ENCODE peak calls at places on chromosomes 7 and 10, in six cellular contexts. Y is neural progenitor cell, M is H9, H is IMR-90, T is HepG2, L is OCI-LY7. K is an unnamed sample.

GRCh38 chr7:136953386-136953785 is 84.9 kb downstream of the CHRM2 start:
- DNase-seq in L (no peak), T (no peak), M (no peak), H (peak), Y (no peak), K (no peak)

GRCh38 chr10:34078798-34079470 is 736.2 kb downstream of the PARD3 start:
- DNase-seq in T (no peak), H (no peak), Y (no peak), L (no peak), M (no peak), K (no peak)

GRCh38 chr7:123410273-123410928 is 124.0 kb downstream of the IQUB start:
- DNase-seq in L (no peak), Y (no peak), T (no peak), H (no peak), M (no peak), K (no peak)

GRCh38 chr10:86340176-86340990 is 26.2 kb downstream of the GRID1 start:
- DNase-seq in M (no peak), Y (no peak), T (no peak), L (no peak), H (no peak), K (no peak)

GRCh38 chr7:80721880-80722595 is 83.6 kb downstream of the CD36 start:
- DNase-seq in M (no peak), H (peak), L (no peak), T (no peak), Y (peak), K (peak)

GRCh38 chr7:99001482-99002145 is 123.3 kb downstream of the TRRAP start:
- DNase-seq in T (no peak), H (no peak), M (no peak), Y (no peak), L (no peak), K (no peak)

GRCh38 chr10:59004392-59004791 is 172.1 kb upstream of the PHYHIPL start:
- DNase-seq in M (no peak), T (no peak), H (no peak), Y (no peak), L (no peak), K (no peak)

GRCh38 chr7:33388332-33388731 is 259.0 kb downstream of the BBS9 start:
- DNase-seq in M (no peak), T (no peak), Y (no peak), L (no peak), H (peak), K (no peak)

GRCh38 chr10:100969175-100970075 is at the start of gene SEMA4G:
- DNase-seq in M (peak), H (peak), T (peak), Y (peak), L (peak), K (peak)

GRCh38 chr10:86347856-86348255 is 18.7 kb downstream of the GRID1 start:
- DNase-seq in M (no peak), T (no peak), H (no peak), L (no peak), Y (no peak), K (no peak)

GRCh38 chr10:452512-453504 is 236.7 kb downstream of the DIP2C start:
- DNase-seq in M (no peak), Y (no peak), H (no peak), T (no peak), L (no peak), K (no peak)

GRCh38 chr7:141480953-141481352 is 70.3 kb upstream of the AGK start:
- DNase-seq in L (no peak), H (no peak), T (no peak), Y (no peak), M (no peak), K (no peak)

GRCh38 chr10:89591796-89592271 is 53.2 kb downstream of the PANK1 start:
- DNase-seq in M (no peak), T (no peak), L (no peak), H (peak), Y (no peak), K (no peak)

GRCh38 chr7:2190531-2190930 is 42.2 kb downstream of the MAD1L1 start:
- DNase-seq in H (peak), T (no peak), Y (no peak), M (peak), L (no peak), K (no peak)

GRCh38 chr10:89563861-89564478 is 28.6 kb upstream of the SLC16A12 start:
- DNase-seq in T (peak), L (peak), H (peak), Y (peak), M (no peak), K (peak)

GRCh38 chr10:24432478-24433416 is 223.8 kb downstream of the KIAA1217 start:
- DNase-seq in L (no peak), T (peak), M (no peak), H (peak), Y (no peak), K (peak)

GRCh38 chr10:13193637-13194036 is 32.3 kb downstream of the MCM10 start:
- DNase-seq in L (no peak), Y (no peak), H (no peak), T (no peak), M (no peak), K (no peak)

GRCh38 chr10:87868277-87868676 is 4.9 kb downstream of the PTEN start:
- DNase-seq in L (no peak), T (no peak), Y (no peak), M (no peak), H (no peak), K (no peak)

GRCh38 chr7:98189559-98189958 is 21.7 kb upstream of the BHLHA15 start:
- DNase-seq in L (no peak), T (no peak), Y (no peak), H (no peak), M (no peak), K (no peak)

GRCh38 chr10:86670876-86671275 is 2.6 kb downstream of the LDB3 start:
- DNase-seq in M (no peak), L (no peak), T (no peak), H (no peak), Y (no peak), K (no peak)

GRCh38 chr7:151925446-151926335 is 30.6 kb upstream of the GALNTL5 start:
- DNase-seq in L (no peak), M (no peak), Y (no peak), H (no peak), T (no peak), K (no peak)

GRCh38 chr10:94902570-94902969 is 35.9 kb upstream of the CYP2C9 start:
- DNase-seq in L (no peak), T (peak), M (no peak), H (no peak), Y (no peak), K (no peak)

GRCh38 chr7:74203157-74203556 is 6.6 kb upstream of the LAT2 start:
- DNase-seq in H (peak), Y (peak), M (peak), T (peak), L (no peak), K (peak)

GRCh38 chr7:55486991-55487390 is 85.3 kb downstream of the VOPP1 start:
- DNase-seq in T (no peak), H (no peak), L (no peak), Y (no peak), M (no peak), K (no peak)

GRCh38 chr7:80900583-80901576 is 18.0 kb downstream of the SEMA3C start:
- DNase-seq in Y (no peak), M (no peak), L (no peak), T (no peak), H (peak), K (no peak)

GRCh38 chr7:76296743-76297740 is 5.4 kb upstream of the HSPB1 start:
- DNase-seq in H (peak), T (peak), Y (no peak), M (no peak), L (no peak), K (no peak)

GRCh38 chr7:132495931-132496330 is 80.3 kb downstream of the PLXNA4 start:
- DNase-seq in Y (no peak), L (no peak), H (no peak), T (no peak), M (no peak), K (no peak)

GRCh38 chr10:77346031-77346430 is 291.6 kb downstream of the KCNMA1 start:
- DNase-seq in T (no peak), L (no peak), Y (no peak), H (no peak), M (no peak), K (no peak)

GRCh38 chr10:11242443-11243386 is 225.0 kb downstream of the CELF2 start:
- DNase-seq in H (peak), L (peak), Y (no peak), T (no peak), M (no peak), K (no peak)

GRCh38 chr10:11018426-11018818 is 750 bp downstream of the CELF2 start:
- DNase-seq in L (no peak), M (peak), H (no peak), Y (peak), T (no peak), K (peak)

GRCh38 chr7:134307320-134307719 is 9.4 kb downstream of the SLC35B4 start:
- DNase-seq in T (no peak), H (no peak), L (no peak), Y (no peak), M (no peak), K (no peak)

GRCh38 chr7:26646666-26647065 is 217.7 kb downstream of the SKAP2 start:
- DNase-seq in T (no peak), H (peak), M (no peak), L (no peak), Y (no peak), K (no peak)

GRCh38 chr7:32921896-32922295 is 30.3 kb upstream of the KBTBD2 start:
- DNase-seq in T (no peak), M (no peak), H (peak), L (no peak), Y (no peak), K (no peak)

GRCh38 chr7:123647106-123647730 is 8.4 kb upstream of the LMOD2 start:
- DNase-seq in M (no peak), H (no peak), L (no peak), T (no peak), Y (no peak), K (no peak)

DNA sequence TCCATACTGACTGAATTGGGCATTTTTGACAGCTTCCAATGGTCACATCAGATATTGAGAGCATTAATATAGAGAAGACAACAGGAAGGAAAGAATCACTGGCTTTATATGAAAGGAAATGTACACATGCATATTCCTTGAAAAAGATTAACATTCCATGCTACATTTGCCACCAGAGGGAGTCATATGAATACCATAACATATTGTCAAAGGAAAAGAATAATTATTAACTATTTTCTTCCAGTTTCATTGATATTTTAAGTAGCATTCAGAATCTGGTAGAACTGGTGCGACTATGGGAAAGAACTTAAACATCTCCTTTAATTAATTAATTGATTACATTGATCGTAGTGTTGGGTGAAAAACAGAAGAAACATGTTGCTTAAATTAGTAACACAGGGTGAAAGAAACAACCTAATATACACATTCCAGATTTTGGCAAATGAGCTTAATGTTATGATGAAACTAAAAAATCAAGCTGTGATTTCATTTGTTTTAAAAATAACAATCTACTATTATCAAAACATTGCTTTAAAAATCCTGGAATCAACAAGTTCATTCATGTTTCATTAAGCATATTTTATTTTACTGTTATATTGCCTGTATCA is 71.5 kb downstream of the GPR85 start:
- DNase-seq in H (peak), T (peak), M (no peak), Y (no peak), L (peak), K (peak)
- H2AFZ ChIP-seq in H (no peak), T (no peak), M (no peak), Y (no peak), L (no peak), K (no peak)

GRCh38 chr7:114919587-114919986 is 2.3 kb upstream of the MDFIC start:
- DNase-seq in H (no peak), T (no peak), L (no peak), Y (no peak), M (no peak), K (no peak)
- TF ChIP-seq CTCF in H (no peak), T (no peak), L (no peak), Y (no peak), M (no peak), K (no peak)

DNA sequence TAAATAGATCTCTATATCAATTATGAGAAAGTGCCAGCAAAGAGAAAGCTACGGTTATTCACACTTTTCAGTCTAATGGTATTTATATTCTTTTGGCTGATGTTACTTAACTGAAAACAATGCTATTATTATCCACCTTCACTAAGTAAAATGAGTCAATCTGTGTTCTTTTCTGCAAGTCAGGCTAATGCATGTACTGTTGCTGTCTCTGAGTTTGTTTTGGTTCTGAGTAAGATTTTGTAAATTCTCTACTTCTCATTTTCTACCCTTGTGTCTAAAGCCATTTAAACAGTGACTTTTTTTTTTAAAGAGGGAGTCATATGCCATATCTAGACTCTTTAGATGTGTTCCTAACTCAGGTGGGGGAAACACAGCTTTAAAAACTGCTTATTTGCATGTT is 7.5 kb downstream of the VWC2 start:
- DNase-seq in L (no peak), Y (no peak), H (no peak), T (no peak), M (no peak), K (no peak)
- H2AFZ ChIP-seq in L (peak), Y (no peak), H (no peak), T (no peak), M (no peak), K (no peak)

GRCh38 chr7:85014936-85015335 is 171.9 kb downstream of the SEMA3D start:
- DNase-seq in Y (peak), H (no peak), L (no peak), T (peak), M (no peak), K (peak)
- TF ChIP-seq CTCF in Y (peak), H (no peak), L (no peak), T (no peak), M (no peak), K (peak)

GRCh38 chr10:96718304-96718990 is 1.9 kb downstream of the PIK3AP1 start:
- DNase-seq in H (no peak), M (no peak), T (no peak), L (peak), Y (no peak), K (no peak)
- H2AFZ ChIP-seq in H (no peak), M (no peak), T (no peak), L (no peak), Y (no peak), K (no peak)

DNA sequence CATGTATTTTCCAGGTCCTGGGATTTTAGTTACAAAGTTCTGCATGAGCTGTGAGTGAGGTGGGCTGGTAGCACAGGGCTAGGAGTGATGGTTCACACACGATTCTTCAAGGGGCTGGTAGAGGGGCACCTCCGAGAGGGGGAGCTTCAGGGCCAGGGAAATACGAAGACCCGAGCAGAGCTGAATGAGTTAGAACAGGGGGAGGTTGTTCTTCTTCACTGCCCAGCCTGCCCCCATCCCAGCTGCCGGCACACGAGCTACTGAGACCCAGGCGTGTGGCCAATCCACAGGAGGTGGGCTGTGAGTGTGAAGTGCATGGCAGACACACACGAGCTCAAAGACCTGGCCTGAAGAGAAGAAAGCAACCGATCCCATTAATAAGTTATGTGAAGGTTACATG is 256.1 kb upstream of the ZNF32 start:
- DNase-seq in T (no peak), M (no peak), Y (no peak), H (no peak), L (no peak), K (no peak)
- TF ChIP-seq CTCF in T (no peak), M (no peak), Y (no peak), H (no peak), L (peak), K (peak)

K was measured in GM23338.